ENCODE peak calls at places on chromosomes 16 and 17, in six cellular contexts. One of them, this sample, is unnamed.

GRCh38 chr17:80849119-80849518 is 142.5 kb upstream of the CHMP6 start:
- DNase-seq in heart left ventricle: no peak
- DNase-seq in ovary: no peak
- DNase-seq in neural crest cell: no peak
- DNase-seq in OCI-LY7: no peak
- DNase-seq in activated CD8-positive, alpha-beta T cell treated with anti-CD3 and anti-CD28 coated beads for 36 hours: no peak
- DNase-seq in this sample: no peak

GRCh38 chr16:1327619-1327947 is 5.9 kb upstream of the BAIAP3 start:
- DNase-seq in heart left ventricle: no peak
- DNase-seq in neural crest cell: no peak
- DNase-seq in activated CD8-positive, alpha-beta T cell treated with anti-CD3 and anti-CD28 coated beads for 36 hours: no peak
- DNase-seq in OCI-LY7: no peak
- DNase-seq in ovary: no peak
- DNase-seq in this sample: no peak

GRCh38 chr17:17570207-17570797 is 21.2 kb downstream of the PEMT start:
- DNase-seq in neural crest cell: no peak
- DNase-seq in activated CD8-positive, alpha-beta T cell treated with anti-CD3 and anti-CD28 coated beads for 36 hours: peak; percentile 12
- DNase-seq in OCI-LY7: no peak
- DNase-seq in ovary: no peak
- DNase-seq in heart left ventricle: no peak
- DNase-seq in this sample: no peak

GRCh38 chr17:45409659-45410076 is 23.0 kb downstream of the ARHGAP27 start:
- DNase-seq in OCI-LY7: peak; percentile 56
- DNase-seq in activated CD8-positive, alpha-beta T cell treated with anti-CD3 and anti-CD28 coated beads for 36 hours: peak; percentile 47
- DNase-seq in ovary: no peak
- DNase-seq in neural crest cell: no peak
- DNase-seq in heart left ventricle: no peak
- DNase-seq in this sample: no peak

GRCh38 chr17:2723997-2724782 is 12.6 kb upstream of the CLUH start:
- DNase-seq in OCI-LY7: no peak
- DNase-seq in neural crest cell: no peak
- DNase-seq in activated CD8-positive, alpha-beta T cell treated with anti-CD3 and anti-CD28 coated beads for 36 hours: no peak
- DNase-seq in ovary: no peak
- DNase-seq in heart left ventricle: peak; percentile 78
- DNase-seq in this sample: peak; percentile 69

GRCh38 chr17:61484174-61484573 is 32.0 kb downstream of the TBX4 start:
- DNase-seq in heart left ventricle: no peak
- DNase-seq in activated CD8-positive, alpha-beta T cell treated with anti-CD3 and anti-CD28 coated beads for 36 hours: no peak
- DNase-seq in neural crest cell: no peak
- DNase-seq in ovary: no peak
- DNase-seq in OCI-LY7: no peak
- DNase-seq in this sample: no peak

GRCh38 chr17:20234266-20234665 is 225.1 kb downstream of the SPECC1 start:
- DNase-seq in ovary: no peak
- DNase-seq in heart left ventricle: no peak
- DNase-seq in OCI-LY7: no peak
- DNase-seq in activated CD8-positive, alpha-beta T cell treated with anti-CD3 and anti-CD28 coated beads for 36 hours: peak; percentile 86
- DNase-seq in neural crest cell: no peak
- DNase-seq in this sample: no peak

GRCh38 chr17:80938556-80938955 is 53.1 kb upstream of the CHMP6 start:
- DNase-seq in neural crest cell: no peak
- DNase-seq in OCI-LY7: no peak
- DNase-seq in activated CD8-positive, alpha-beta T cell treated with anti-CD3 and anti-CD28 coated beads for 36 hours: peak; percentile 76
- DNase-seq in heart left ventricle: peak; percentile 21
- DNase-seq in ovary: no peak
- DNase-seq in this sample: no peak

GRCh38 chr16:77674888-77675287 is 47.4 kb upstream of the NUDT7 start:
- DNase-seq in activated CD8-positive, alpha-beta T cell treated with anti-CD3 and anti-CD28 coated beads for 36 hours: no peak
- DNase-seq in ovary: no peak
- DNase-seq in heart left ventricle: no peak
- DNase-seq in OCI-LY7: no peak
- DNase-seq in neural crest cell: no peak
- DNase-seq in this sample: no peak

GRCh38 chr16:14249291-14250032 is 178.3 kb downstream of the MRTFB start:
- DNase-seq in neural crest cell: peak; percentile 44
- DNase-seq in OCI-LY7: peak; percentile 62
- DNase-seq in heart left ventricle: no peak
- DNase-seq in activated CD8-positive, alpha-beta T cell treated with anti-CD3 and anti-CD28 coated beads for 36 hours: peak; percentile 66
- DNase-seq in ovary: peak; percentile 65
- DNase-seq in this sample: peak; percentile 56

GRCh38 chr17:73648543-73648820 is 4.2 kb upstream of the SDK2 start:
- DNase-seq in OCI-LY7: no peak
- DNase-seq in neural crest cell: no peak
- DNase-seq in activated CD8-positive, alpha-beta T cell treated with anti-CD3 and anti-CD28 coated beads for 36 hours: no peak
- DNase-seq in ovary: no peak
- DNase-seq in heart left ventricle: no peak
- DNase-seq in this sample: no peak

GRCh38 chr17:19260958-19261357 is 23.8 kb downstream of the EPN2 start:
- DNase-seq in neural crest cell: no peak
- DNase-seq in OCI-LY7: no peak
- DNase-seq in ovary: no peak
- DNase-seq in activated CD8-positive, alpha-beta T cell treated with anti-CD3 and anti-CD28 coated beads for 36 hours: no peak
- DNase-seq in heart left ventricle: no peak
- DNase-seq in this sample: no peak

GRCh38 chr17:38315497-38315896 is 18.5 kb downstream of the MRPL45 start:
- DNase-seq in heart left ventricle: no peak
- DNase-seq in ovary: no peak
- DNase-seq in activated CD8-positive, alpha-beta T cell treated with anti-CD3 and anti-CD28 coated beads for 36 hours: no peak
- DNase-seq in OCI-LY7: no peak
- DNase-seq in neural crest cell: no peak
- DNase-seq in this sample: no peak

GRCh38 chr16:82651921-82652601 is 25.3 kb downstream of the CDH13 start:
- DNase-seq in ovary: no peak
- DNase-seq in heart left ventricle: no peak
- DNase-seq in OCI-LY7: peak; percentile 61
- DNase-seq in neural crest cell: no peak
- DNase-seq in activated CD8-positive, alpha-beta T cell treated with anti-CD3 and anti-CD28 coated beads for 36 hours: peak; percentile 37
- DNase-seq in this sample: peak; percentile 19

GRCh38 chr17:82414548-82415281 is 3.4 kb upstream of the HEXD start:
- DNase-seq in activated CD8-positive, alpha-beta T cell treated with anti-CD3 and anti-CD28 coated beads for 36 hours: peak; percentile 86
- DNase-seq in neural crest cell: peak; percentile 74
- DNase-seq in ovary: peak; percentile 71
- DNase-seq in heart left ventricle: peak; percentile 84
- DNase-seq in OCI-LY7: peak; percentile 64
- DNase-seq in this sample: peak; percentile 85

GRCh38 chr16:11049396-11050059 is 105.2 kb downstream of the CLEC16A start:
- DNase-seq in activated CD8-positive, alpha-beta T cell treated with anti-CD3 and anti-CD28 coated beads for 36 hours: peak; percentile 30
- DNase-seq in ovary: no peak
- DNase-seq in heart left ventricle: no peak
- DNase-seq in neural crest cell: no peak
- DNase-seq in OCI-LY7: no peak
- DNase-seq in this sample: no peak

GRCh38 chr16:30858111-30858495 is 35.8 kb downstream of the BCL7C start:
- DNase-seq in heart left ventricle: no peak
- DNase-seq in neural crest cell: no peak
- DNase-seq in activated CD8-positive, alpha-beta T cell treated with anti-CD3 and anti-CD28 coated beads for 36 hours: no peak
- DNase-seq in ovary: no peak
- DNase-seq in OCI-LY7: no peak
- DNase-seq in this sample: no peak

GRCh38 chr17:80970044-80970761 is 21.4 kb upstream of the CHMP6 start:
- DNase-seq in neural crest cell: no peak
- DNase-seq in ovary: no peak
- DNase-seq in OCI-LY7: peak; percentile 48
- DNase-seq in heart left ventricle: peak; percentile 73
- DNase-seq in activated CD8-positive, alpha-beta T cell treated with anti-CD3 and anti-CD28 coated beads for 36 hours: peak; percentile 73
- DNase-seq in this sample: peak; percentile 87

GRCh38 chr17:31492880-31493655 is 101.6 kb downstream of the RAB11FIP4 start:
- DNase-seq in heart left ventricle: peak; percentile 60
- DNase-seq in ovary: no peak
- DNase-seq in neural crest cell: no peak
- DNase-seq in activated CD8-positive, alpha-beta T cell treated with anti-CD3 and anti-CD28 coated beads for 36 hours: peak; percentile 96
- DNase-seq in OCI-LY7: no peak
- DNase-seq in this sample: peak; percentile 83

GRCh38 chr16:73717266-73718057 is 579.2 kb upstream of the PSMD7 start:
- DNase-seq in heart left ventricle: no peak
- DNase-seq in OCI-LY7: no peak
- DNase-seq in activated CD8-positive, alpha-beta T cell treated with anti-CD3 and anti-CD28 coated beads for 36 hours: no peak
- DNase-seq in ovary: no peak
- DNase-seq in neural crest cell: no peak
- DNase-seq in this sample: no peak

GRCh38 chr16:24730914-24731313 is 1.5 kb downstream of the TNRC6A start:
- DNase-seq in ovary: no peak
- DNase-seq in heart left ventricle: no peak
- DNase-seq in neural crest cell: no peak
- DNase-seq in activated CD8-positive, alpha-beta T cell treated with anti-CD3 and anti-CD28 coated beads for 36 hours: no peak
- DNase-seq in OCI-LY7: no peak
- DNase-seq in this sample: no peak

GRCh38 chr16:24728891-24729242 is 584 bp upstream of the TNRC6A start:
- DNase-seq in neural crest cell: no peak
- DNase-seq in ovary: no peak
- DNase-seq in heart left ventricle: no peak
- DNase-seq in activated CD8-positive, alpha-beta T cell treated with anti-CD3 and anti-CD28 coated beads for 36 hours: no peak
- DNase-seq in OCI-LY7: no peak
- DNase-seq in this sample: peak; percentile 14

GRCh38 chr16:24731722-24732419 is 2.4 kb downstream of the TNRC6A start:
- DNase-seq in OCI-LY7: no peak
- DNase-seq in neural crest cell: no peak
- DNase-seq in heart left ventricle: peak; percentile 69
- DNase-seq in activated CD8-positive, alpha-beta T cell treated with anti-CD3 and anti-CD28 coated beads for 36 hours: no peak
- DNase-seq in ovary: peak; percentile 30
- DNase-seq in this sample: no peak

GRCh38 chr16:24729243-24729966 is at the start of gene TNRC6A:
- DNase-seq in heart left ventricle: peak; percentile 95
- DNase-seq in ovary: peak; percentile 91
- DNase-seq in OCI-LY7: peak; percentile 90
- DNase-seq in neural crest cell: peak; percentile 83
- DNase-seq in activated CD8-positive, alpha-beta T cell treated with anti-CD3 and anti-CD28 coated beads for 36 hours: peak; percentile 83
- DNase-seq in this sample: peak; percentile 94

GRCh38 chr16:24729967-24730815 is 740 bp downstream of the TNRC6A start:
- DNase-seq in activated CD8-positive, alpha-beta T cell treated with anti-CD3 and anti-CD28 coated beads for 36 hours: peak; percentile 61
- DNase-seq in neural crest cell: peak; percentile 39
- DNase-seq in ovary: peak; percentile 40
- DNase-seq in heart left ventricle: no peak
- DNase-seq in OCI-LY7: peak; percentile 21
- DNase-seq in this sample: peak; percentile 27
- TF ChIP-seq CTCF in activated CD8-positive, alpha-beta T cell treated with anti-CD3 and anti-CD28 coated beads for 36 hours: no peak
- TF ChIP-seq CTCF in neural crest cell: no peak
- TF ChIP-seq CTCF in ovary: no peak
- TF ChIP-seq CTCF in heart left ventricle: no peak
- TF ChIP-seq CTCF in OCI-LY7: no peak
- TF ChIP-seq CTCF in this sample: no peak

GRCh38 chr17:47999612-48000011 is 28.7 kb downstream of the CDK5RAP3 start:
- DNase-seq in neural crest cell: no peak
- DNase-seq in heart left ventricle: no peak
- DNase-seq in OCI-LY7: no peak
- DNase-seq in ovary: no peak
- DNase-seq in activated CD8-positive, alpha-beta T cell treated with anti-CD3 and anti-CD28 coated beads for 36 hours: peak; percentile 26
- DNase-seq in this sample: no peak
- TF ChIP-seq CTCF in neural crest cell: no peak
- TF ChIP-seq CTCF in heart left ventricle: no peak
- TF ChIP-seq CTCF in OCI-LY7: no peak
- TF ChIP-seq CTCF in ovary: no peak
- TF ChIP-seq CTCF in activated CD8-positive, alpha-beta T cell treated with anti-CD3 and anti-CD28 coated beads for 36 hours: no peak
- TF ChIP-seq CTCF in this sample: no peak

DNA sequence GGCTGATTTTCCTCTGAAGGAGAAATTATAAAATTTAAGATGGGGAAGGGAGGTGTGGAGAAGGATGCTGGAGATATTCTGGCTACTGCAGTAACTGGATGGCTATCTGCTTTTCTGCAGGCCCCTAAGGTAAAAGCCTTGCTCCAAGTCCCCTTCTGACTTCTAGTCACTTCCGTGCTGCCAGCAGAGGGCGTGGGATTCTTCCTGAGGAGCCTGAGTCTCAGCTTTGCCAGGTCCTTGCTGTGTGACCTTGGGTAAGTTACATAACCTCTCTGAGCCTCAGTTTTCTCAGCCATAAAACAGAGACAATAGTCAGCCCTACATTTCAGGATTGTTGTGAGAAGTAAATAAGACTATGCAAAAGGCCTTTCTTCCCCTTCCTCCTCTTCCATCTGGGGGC is 24.3 kb upstream of the TMEM220 start:
- DNase-seq in OCI-LY7: peak; percentile 33
- DNase-seq in neural crest cell: peak; percentile 34
- DNase-seq in heart left ventricle: no peak
- DNase-seq in ovary: peak; percentile 33
- DNase-seq in activated CD8-positive, alpha-beta T cell treated with anti-CD3 and anti-CD28 coated beads for 36 hours: peak; percentile 54
- DNase-seq in this sample: peak; percentile 40
- TF ChIP-seq CTCF in OCI-LY7: peak; percentile 70
- TF ChIP-seq CTCF in neural crest cell: peak; percentile 53
- TF ChIP-seq CTCF in heart left ventricle: peak; percentile 32
- TF ChIP-seq CTCF in ovary: no peak
- TF ChIP-seq CTCF in activated CD8-positive, alpha-beta T cell treated with anti-CD3 and anti-CD28 coated beads for 36 hours: peak; percentile 17
- TF ChIP-seq CTCF in this sample: peak; percentile 26

DNA sequence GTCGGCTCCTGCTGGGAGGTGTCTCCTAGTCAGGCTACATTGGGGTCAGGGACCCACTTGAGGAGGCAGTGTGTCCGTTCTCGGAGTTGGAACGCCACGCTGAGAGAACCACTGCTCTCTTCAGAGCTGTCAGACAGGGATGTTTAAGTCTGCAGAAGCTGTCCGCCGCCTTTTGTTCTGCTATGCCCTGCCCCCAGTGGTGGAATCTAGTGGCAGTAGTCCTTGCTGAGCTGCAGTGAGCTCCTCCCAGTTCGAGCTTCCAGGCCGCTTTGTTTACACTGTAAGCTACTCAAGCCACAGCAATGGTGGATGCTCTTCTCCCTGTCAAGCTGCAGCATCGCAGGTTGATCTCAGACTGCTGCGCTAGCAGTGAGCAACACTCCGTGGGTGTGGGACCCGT is 36.0 kb downstream of the ITFG1 start:
- DNase-seq in OCI-LY7: no peak
- DNase-seq in neural crest cell: peak; percentile 12
- DNase-seq in ovary: no peak
- DNase-seq in heart left ventricle: no peak
- DNase-seq in activated CD8-positive, alpha-beta T cell treated with anti-CD3 and anti-CD28 coated beads for 36 hours: no peak
- DNase-seq in this sample: no peak
- TF ChIP-seq CTCF in OCI-LY7: no peak
- TF ChIP-seq CTCF in neural crest cell: no peak
- TF ChIP-seq CTCF in ovary: no peak
- TF ChIP-seq CTCF in heart left ventricle: no peak
- TF ChIP-seq CTCF in activated CD8-positive, alpha-beta T cell treated with anti-CD3 and anti-CD28 coated beads for 36 hours: no peak
- TF ChIP-seq CTCF in this sample: no peak

GRCh38 chr17:29442451-29442850 is 52.3 kb downstream of the TAOK1 start:
- DNase-seq in activated CD8-positive, alpha-beta T cell treated with anti-CD3 and anti-CD28 coated beads for 36 hours: no peak
- DNase-seq in ovary: no peak
- DNase-seq in OCI-LY7: no peak
- DNase-seq in heart left ventricle: no peak
- DNase-seq in neural crest cell: no peak
- DNase-seq in this sample: no peak
- TF ChIP-seq CTCF in activated CD8-positive, alpha-beta T cell treated with anti-CD3 and anti-CD28 coated beads for 36 hours: no peak
- TF ChIP-seq CTCF in ovary: no peak
- TF ChIP-seq CTCF in OCI-LY7: no peak
- TF ChIP-seq CTCF in heart left ventricle: no peak
- TF ChIP-seq CTCF in neural crest cell: no peak
- TF ChIP-seq CTCF in this sample: no peak

GRCh38 chr16:20072524-20073202 is 1.0 kb downstream of the GPR139 start:
- DNase-seq in OCI-LY7: no peak
- DNase-seq in heart left ventricle: no peak
- DNase-seq in activated CD8-positive, alpha-beta T cell treated with anti-CD3 and anti-CD28 coated beads for 36 hours: no peak
- DNase-seq in ovary: no peak
- DNase-seq in neural crest cell: no peak
- DNase-seq in this sample: no peak
- TF ChIP-seq CTCF in OCI-LY7: no peak
- TF ChIP-seq CTCF in heart left ventricle: no peak
- TF ChIP-seq CTCF in activated CD8-positive, alpha-beta T cell treated with anti-CD3 and anti-CD28 coated beads for 36 hours: no peak
- TF ChIP-seq CTCF in ovary: no peak
- TF ChIP-seq CTCF in neural crest cell: no peak
- TF ChIP-seq CTCF in this sample: no peak

This sample was measured in GM20000.